ENCODE peak calls at places on chromosomes 7 and 10, in nine cellular contexts. I is epithelial cell of esophagus, A is prostate gland, V is spleen, Z is foreskin fibroblast, M is Peyer's patch, F is colonic mucosa, P is HFF-Myc, S is neural crest cell. J is an unnamed sample.
A peak's percentile ranks its signal among the peaks of the same experiment; 100 is the strongest.

GRCh38 chr10:2891073-2891769 is 176.1 kb upstream of the PFKP start:
- DNase-seq in S (no peak), A (no peak), V (no peak), M (no peak), F (no peak), I (no peak), Z (no peak), P (no peak), J (no peak)

GRCh38 chr7:101625076-101625914 is 3.8 kb downstream of the MYL10 start:
- DNase-seq in I (no peak), P (no peak), A (no peak), S (no peak), Z (peak; percentile 26), V (no peak), M (no peak), F (no peak), J (no peak)

GRCh38 chr10:62869958-62870357 is 53.8 kb upstream of the EGR2 start:
- DNase-seq in M (no peak), A (no peak), P (no peak), F (no peak), S (no peak), I (no peak), V (no peak), Z (no peak), J (no peak)

GRCh38 chr7:43878867-43879266 is 9.6 kb upstream of the MRPS24 start:
- DNase-seq in F (no peak), I (no peak), M (no peak), A (no peak), V (no peak), S (no peak), Z (no peak), P (no peak), J (no peak)

GRCh38 chr7:34086064-34086463 is 180.7 kb downstream of the BMPER start:
- DNase-seq in I (peak; percentile 27), S (no peak), A (no peak), V (no peak), Z (peak; percentile 77), P (no peak), M (no peak), F (no peak), J (no peak)

GRCh38 chr7:107687656-107688055 is 27.0 kb downstream of the SLC26A4 start:
- DNase-seq in M (no peak), F (no peak), I (peak; percentile 54), Z (peak; percentile 50), V (no peak), P (peak; percentile 5), S (no peak), A (no peak), J (no peak)

GRCh38 chr10:5484205-5484604 is 15.2 kb downstream of the CALML5 start:
- DNase-seq in I (peak; percentile 99), A (no peak), V (no peak), P (no peak), S (no peak), Z (peak; percentile 50), M (no peak), F (no peak), J (no peak)

GRCh38 chr7:117251687-117252086 is 71.2 kb downstream of the WNT2 start:
- DNase-seq in V (no peak), M (no peak), Z (peak; percentile 90), A (no peak), S (no peak), F (no peak), P (no peak), I (no peak), J (no peak)

GRCh38 chr10:99938563-99938962 is 71.2 kb downstream of the DNMBP start:
- DNase-seq in Z (no peak), M (no peak), I (no peak), S (no peak), A (no peak), V (no peak), F (no peak), P (no peak), J (no peak)

GRCh38 chr10:2924425-2924824 is 142.9 kb upstream of the PFKP start:
- DNase-seq in P (no peak), V (no peak), A (no peak), Z (no peak), I (no peak), S (no peak), M (no peak), F (no peak), J (no peak)

GRCh38 chr7:106057204-106057961 is 54.7 kb downstream of the SYPL1 start:
- DNase-seq in S (no peak), P (no peak), V (peak; percentile 76), Z (no peak), I (no peak), A (no peak), F (no peak), M (no peak), J (no peak)
- TF ChIP-seq CTCF in S (no peak), P (no peak), V (no peak), Z (no peak), I (no peak), A (no peak), F (peak; percentile 4), M (no peak), J (no peak)

DNA sequence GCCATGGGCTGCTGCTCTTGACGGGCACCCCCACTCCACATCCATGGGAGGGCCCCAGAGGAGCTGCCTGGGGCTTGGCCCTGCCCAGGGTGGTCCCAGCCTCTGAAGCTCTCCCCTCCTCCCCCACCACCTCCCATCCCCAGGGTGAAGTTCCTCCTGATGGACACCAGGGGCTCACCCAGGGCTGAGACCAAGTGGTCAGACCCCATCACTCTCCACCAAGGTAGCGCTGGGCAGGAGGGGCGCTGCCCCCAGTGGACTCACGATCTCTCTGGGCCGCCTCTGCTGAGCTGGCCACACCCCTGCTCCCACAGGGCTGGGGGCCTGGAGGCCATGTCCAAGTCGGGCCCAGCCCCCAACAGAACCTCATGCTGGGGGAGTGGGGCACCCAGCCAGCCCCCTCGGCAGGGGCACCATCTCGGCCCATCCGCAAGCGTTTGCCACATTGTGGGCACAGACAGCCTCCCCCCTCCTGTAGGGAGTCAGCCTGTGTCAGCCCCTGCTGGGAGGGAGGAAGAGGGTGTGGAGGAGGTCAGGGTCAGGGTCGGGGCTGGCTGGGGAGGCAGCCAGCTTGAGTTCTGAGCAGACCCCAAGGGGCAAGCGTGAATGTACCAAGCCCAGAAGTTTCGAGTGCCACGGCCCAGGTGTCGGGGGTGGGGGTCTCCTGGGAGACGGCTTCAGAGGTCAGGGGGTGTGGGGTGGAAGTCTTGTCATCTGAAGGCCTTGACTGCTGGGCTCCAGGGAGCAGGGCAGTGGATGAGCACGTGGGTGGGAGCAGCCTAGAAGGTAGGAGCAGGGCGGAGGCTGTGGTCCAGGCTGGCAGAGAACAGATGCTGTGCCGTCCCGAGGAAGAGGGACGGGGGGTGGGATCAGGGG is 2.8 kb downstream of the UPK3B start:
- DNase-seq in A (no peak), Z (no peak), V (peak; percentile 77), I (no peak), F (peak; percentile 22), S (peak; percentile 31), P (no peak), M (no peak), J (no peak)
- TF ChIP-seq CTCF in A (no peak), Z (no peak), V (no peak), I (peak; percentile 18), F (no peak), S (peak; percentile 44), P (peak; percentile 19), M (no peak), J (peak; percentile 51)

GRCh38 chr10:122142652-122143237 is 128.4 kb upstream of the BTBD16 start:
- DNase-seq in I (peak; percentile 21), M (no peak), S (peak; percentile 73), V (peak; percentile 82), P (no peak), Z (peak; percentile 50), A (no peak), F (peak; percentile 53), J (peak; percentile 61)
- TF ChIP-seq CTCF in I (peak; percentile 85), M (peak; percentile 29), S (peak; percentile 98), V (peak; percentile 72), P (peak; percentile 92), Z (peak; percentile 92), A (peak; percentile 85), F (peak; percentile 94), J (peak; percentile 97)

DNA sequence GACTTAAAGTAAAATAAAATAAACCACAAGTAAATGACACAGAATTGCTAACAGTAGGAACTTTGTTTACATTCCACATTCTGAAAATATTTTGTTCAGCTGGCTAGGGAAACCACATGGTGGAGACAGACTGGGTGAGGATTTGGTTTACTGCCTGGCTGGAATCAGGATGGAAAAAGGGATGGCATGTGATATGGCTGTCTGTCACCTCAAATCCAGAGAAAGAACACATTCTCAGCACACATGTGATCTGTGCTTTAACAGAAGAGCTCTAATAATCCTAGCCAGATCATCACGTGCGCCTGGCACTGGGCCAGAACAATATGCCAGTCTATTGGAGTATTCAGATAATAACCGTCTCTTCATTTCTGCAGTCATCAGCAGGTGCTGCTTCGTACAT is 90.9 kb upstream of the PIP4K2A start:
- DNase-seq in F (no peak), Z (peak; percentile 80), S (no peak), A (no peak), M (no peak), P (peak; percentile 43), I (no peak), V (no peak), J (no peak)
- TF ChIP-seq CTCF in F (no peak), Z (no peak), S (no peak), A (no peak), M (no peak), P (no peak), I (no peak), V (no peak), J (no peak)

GRCh38 chr10:91604462-91604935 is 28.4 kb downstream of the PPP1R3C start:
- DNase-seq in P (no peak), F (no peak), I (no peak), M (no peak), A (no peak), Z (peak; percentile 43), S (no peak), V (no peak), J (no peak)
- TF ChIP-seq CTCF in P (no peak), F (no peak), I (no peak), M (no peak), A (no peak), Z (peak; percentile 24), S (peak; percentile 44), V (no peak), J (peak; percentile 26)

DNA sequence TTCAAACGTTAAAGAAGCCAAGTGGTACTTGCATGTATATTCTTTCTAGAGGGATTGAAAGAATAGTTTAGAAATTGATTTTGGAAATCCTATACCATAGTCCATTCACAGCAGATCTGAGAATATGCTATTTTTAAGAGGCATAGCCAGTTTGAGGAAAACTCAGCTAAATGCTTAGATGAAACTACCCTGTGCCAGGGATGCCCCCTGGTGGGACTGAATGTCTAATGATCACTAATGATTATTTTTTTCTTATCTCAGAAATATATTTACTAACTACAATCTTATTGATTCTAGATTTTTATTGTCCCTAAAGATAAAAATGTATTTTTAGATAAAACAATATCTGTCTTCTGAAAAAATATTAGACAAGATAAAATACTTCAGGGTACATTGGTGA is 844.9 kb upstream of the PHF14 start:
- DNase-seq in M (no peak), P (no peak), I (no peak), A (no peak), V (no peak), F (no peak), S (peak; percentile 18), Z (no peak), J (no peak)
- TF ChIP-seq CTCF in M (no peak), P (peak; percentile 2), I (peak; percentile 21), A (no peak), V (no peak), F (no peak), S (peak; percentile 64), Z (no peak), J (peak; percentile 49)

DNA sequence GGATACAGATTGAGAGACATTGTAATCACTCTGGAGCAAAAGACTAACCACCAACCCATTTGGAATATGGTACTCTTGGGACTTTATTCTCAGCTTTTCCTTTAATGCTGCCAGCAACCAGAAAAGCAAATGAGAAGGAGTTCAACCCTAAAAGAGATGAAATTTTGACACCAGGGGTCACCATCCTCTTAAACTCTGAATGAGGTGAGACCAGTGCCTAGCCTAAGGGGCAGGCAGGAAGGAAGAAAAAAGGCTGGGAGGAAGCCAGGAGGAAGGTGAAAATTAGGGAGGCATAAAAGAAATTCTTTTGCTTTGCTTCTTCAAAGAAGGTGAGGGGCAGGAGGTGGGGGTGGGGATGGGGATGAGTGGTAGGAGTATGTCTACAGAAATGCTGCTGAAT is 135.8 kb downstream of the JAZF1 start:
- DNase-seq in F (no peak), V (no peak), I (no peak), S (no peak), P (no peak), A (no peak), M (no peak), Z (no peak), J (no peak)
- TF ChIP-seq CTCF in F (no peak), V (no peak), I (no peak), S (no peak), P (no peak), A (no peak), M (no peak), Z (no peak), J (no peak)

J was measured in progenitor cell of endocrine pancreas.